ENCODE peak calls at places on chromosomes 12 and 14, in five cellular contexts. N, G, Q, P and D are unnamed samples.

GRCh38 chr14:29649170-29649569 is 278.5 kb downstream of the PRKD1 start:
- DNase-seq in Q (no peak), G (no peak), P (no peak), N (no peak), D (no peak)

GRCh38 chr12:9866786-9867379 is 2.3 kb downstream of the CLEC2B start:
- DNase-seq in P (no peak), G (no peak), N (no peak), Q (no peak), D (no peak)

GRCh38 chr12:51678086-51678724 is 87.2 kb downstream of the SCN8A start:
- DNase-seq in Q (peak), P (no peak), N (no peak), G (no peak), D (no peak)

GRCh38 chr14:24816929-24817637 is 183.1 kb upstream of the GZMB start:
- DNase-seq in G (no peak), N (no peak), Q (no peak), P (no peak), D (no peak)

GRCh38 chr12:32502693-32503510 is 103.5 kb downstream of the FGD4 start:
- DNase-seq in P (no peak), Q (no peak), G (no peak), N (peak), D (peak)

GRCh38 chr14:92964124-92965109 is 41.5 kb downstream of the CHGA start:
- DNase-seq in N (no peak), G (peak), Q (no peak), P (peak), D (no peak)

GRCh38 chr14:71290960-71291466 is 383.8 kb downstream of the PCNX1 start:
- DNase-seq in N (no peak), P (no peak), Q (peak), G (no peak), D (no peak)

GRCh38 chr12:62006076-62006732 is 254.0 kb upstream of the USP15 start:
- DNase-seq in G (no peak), Q (peak), N (peak), P (no peak), D (no peak)

GRCh38 chr14:60315591-60315990 is 66.6 kb downstream of the PPM1A start:
- DNase-seq in G (no peak), P (no peak), N (no peak), Q (no peak), D (no peak)

GRCh38 chr14:49593016-49593415 is 5.7 kb upstream of the LRR1 start:
- DNase-seq in P (no peak), Q (no peak), G (no peak), N (no peak), D (no peak)

GRCh38 chr12:122523280-122523679 is 3.5 kb downstream of the RSRC2 start:
- DNase-seq in Q (no peak), N (no peak), G (no peak), P (no peak), D (no peak)

GRCh38 chr14:24343795-24344660 is 4.2 kb upstream of the RIPK3 start:
- DNase-seq in P (no peak), Q (no peak), G (no peak), N (no peak), D (no peak)

GRCh38 chr12:94297876-94298520 is 149.6 kb downstream of the PLXNC1 start:
- DNase-seq in G (no peak), P (no peak), Q (no peak), N (no peak), D (no peak)

GRCh38 chr14:67999290-67999689 is 179.7 kb downstream of the RAD51B start:
- DNase-seq in G (no peak), Q (no peak), N (no peak), P (no peak), D (no peak)

GRCh38 chr12:21823581-21823980 is 49.1 kb upstream of the KCNJ8 start:
- DNase-seq in N (peak), Q (no peak), P (peak), G (peak), D (no peak)

GRCh38 chr14:75268638-75269550 is 9.7 kb upstream of the FOS start:
- DNase-seq in P (no peak), Q (no peak), N (no peak), G (no peak), D (no peak)

GRCh38 chr12:64798165-64798564 is 26.3 kb upstream of the TBC1D30 start:
- DNase-seq in G (no peak), P (no peak), N (no peak), Q (no peak), D (no peak)

GRCh38 chr12:50922820-50923219 is 29.5 kb upstream of the HIGD1C start:
- DNase-seq in Q (no peak), N (no peak), G (no peak), P (no peak), D (no peak)

GRCh38 chr12:102728506-102729242 is 188.4 kb downstream of the PAH start:
- DNase-seq in G (no peak), Q (peak), N (no peak), P (no peak), D (no peak)

GRCh38 chr14:75513911-75514672 is 8.2 kb upstream of the BATF start:
- DNase-seq in N (no peak), G (no peak), Q (no peak), P (no peak), D (no peak)

GRCh38 chr12:106976013-106976658 is 10.8 kb downstream of the MTERF2 start:
- DNase-seq in G (no peak), P (no peak), Q (no peak), N (no peak), D (no peak)

GRCh38 chr12:94261119-94261518 is 112.7 kb downstream of the PLXNC1 start:
- DNase-seq in G (no peak), N (no peak), P (no peak), Q (no peak), D (no peak)

GRCh38 chr14:24279301-24280186 is 8.1 kb upstream of the RABGGTA start:
- DNase-seq in Q (no peak), G (no peak), N (no peak), P (no peak), D (peak)

GRCh38 chr12:68863109-68863770 is 55.3 kb downstream of the MDM2 start:
- DNase-seq in P (no peak), Q (no peak), G (no peak), N (no peak), D (no peak)

GRCh38 chr12:102673606-102674005 is 193.2 kb upstream of the IGF1 start:
- DNase-seq in P (no peak), Q (no peak), N (no peak), G (no peak), D (no peak)

GRCh38 chr12:104216461-104217058 is 981 bp downstream of the TXNRD1 start:
- DNase-seq in Q (no peak), N (no peak), P (no peak), G (no peak), D (no peak)

GRCh38 chr14:31270196-31270772 is 62.7 kb upstream of the HECTD1 start:
- DNase-seq in P (no peak), G (no peak), N (no peak), Q (peak), D (no peak)

GRCh38 chr12:6384499-6385436 is 806 bp downstream of the LTBR start:
- DNase-seq in Q (no peak), G (no peak), N (no peak), P (no peak), D (no peak)

GRCh38 chr14:55704654-55705053 is 124.6 kb downstream of the KTN1 start:
- DNase-seq in N (no peak), Q (no peak), G (no peak), P (no peak), D (no peak)

GRCh38 chr14:76926521-76927251 is 100.5 kb downstream of the LRRC74A start:
- DNase-seq in G (peak), N (peak), Q (peak), P (peak), D (peak)

GRCh38 chr12:49838973-49839633 is 3.8 kb downstream of the BCDIN3D start:
- DNase-seq in Q (peak), P (no peak), N (no peak), G (no peak), D (no peak)

GRCh38 chr12:19760611-19761010 is 321.3 kb downstream of the AEBP2 start:
- DNase-seq in Q (no peak), G (no peak), N (no peak), P (no peak), D (no peak)

GRCh38 chr14:72744416-72745120 is 149.3 kb downstream of the DPF3 start:
- DNase-seq in P (no peak), Q (no peak), G (no peak), N (no peak), D (no peak)

GRCh38 chr14:94227029-94227428 is 52.9 kb downstream of the PPP4R4 start:
- DNase-seq in P (no peak), N (no peak), Q (no peak), G (no peak), D (no peak)

GRCh38 chr12:109988274-109988673 is 7.9 kb downstream of the GIT2 start:
- DNase-seq in G (no peak), Q (no peak), P (no peak), N (no peak), D (no peak)

GRCh38 chr12:2092890-2093289 is 40.1 kb downstream of the CACNA1C start:
- DNase-seq in N (no peak), P (no peak), Q (no peak), G (no peak), D (no peak)

GRCh38 chr12:132339856-132340255 is 10.5 kb upstream of the GALNT9 start:
- DNase-seq in N (no peak), G (no peak), P (no peak), Q (no peak), D (no peak)

DNA sequence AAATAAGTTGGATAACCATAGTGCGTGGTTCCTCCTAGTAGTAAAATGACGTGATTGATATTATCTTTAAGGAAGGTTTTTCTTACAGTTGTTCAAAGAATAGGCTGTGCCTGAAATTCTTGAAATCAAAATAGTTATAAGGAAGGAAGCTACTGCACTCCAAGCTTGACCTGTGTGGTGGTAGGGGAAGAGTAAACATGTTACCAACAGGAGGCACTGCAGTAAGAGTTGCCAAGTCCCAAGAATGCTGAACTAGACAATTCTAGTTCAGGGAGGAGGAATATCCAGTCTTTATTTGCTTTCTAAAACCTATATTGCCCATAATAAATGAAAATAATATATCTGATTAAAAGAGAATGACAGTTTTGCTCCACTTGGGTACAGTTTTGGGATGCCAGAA is 764.5 kb downstream of the TMTC2 start:
- DNase-seq in G (no peak), N (no peak), P (no peak), Q (no peak), D (no peak)
- TF ChIP-seq CTCF in G (no peak), N (no peak), P (no peak), Q (no peak), D (no peak)

DNA sequence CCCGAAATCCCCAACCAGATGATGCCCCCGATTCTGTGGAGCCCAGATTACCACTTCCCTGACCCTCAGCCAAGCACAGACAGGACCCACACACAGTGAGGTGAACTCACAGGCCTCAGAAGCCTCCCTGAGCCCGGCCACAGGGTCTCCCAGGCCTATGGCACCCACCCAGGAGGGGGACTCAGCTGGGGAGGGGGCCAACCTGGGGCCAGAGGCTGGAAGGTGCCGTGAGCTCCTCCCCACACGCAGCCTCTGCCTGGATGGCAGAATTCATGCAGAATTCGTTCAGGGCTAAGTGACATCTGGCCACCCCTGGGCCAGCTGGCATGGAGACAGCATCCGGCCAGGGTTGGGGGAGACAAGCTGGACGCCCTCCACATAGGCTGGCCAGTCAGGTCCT is 11.8 kb downstream of the TMEM179 start:
- DNase-seq in G (no peak), Q (no peak), P (peak), N (no peak), D (no peak)
- H3K27ac ChIP-seq in G (no peak), Q (no peak), P (no peak), N (no peak), D (no peak)

DNA sequence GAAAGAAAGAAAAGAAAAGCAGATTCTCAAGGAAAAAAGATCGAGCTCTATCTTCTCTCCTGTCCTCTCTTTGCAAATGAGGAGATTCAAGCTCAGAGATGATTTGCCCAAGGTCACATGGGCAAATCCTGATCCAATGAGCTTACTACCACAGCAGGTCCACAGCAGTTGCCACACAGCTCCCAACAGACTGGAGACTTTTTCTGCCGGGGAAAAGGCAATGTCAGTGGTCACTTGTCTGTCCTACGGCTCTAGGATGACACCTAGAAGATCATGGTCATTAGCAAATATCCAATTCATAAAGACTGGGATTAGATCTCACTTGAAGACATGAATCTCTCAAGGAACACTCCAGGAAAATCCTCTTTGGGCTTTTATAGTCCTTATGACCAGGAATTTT is 58.8 kb downstream of the TTC7B start:
- DNase-seq in P (peak), N (no peak), Q (no peak), G (no peak), D (peak)
- H3K4me3 ChIP-seq in P (peak), N (no peak), Q (no peak), G (no peak), D (peak)

GRCh38 chr12:71754461-71755145 is at the start of gene RAB21:
- DNase-seq in Q (peak), G (peak), N (peak), P (peak), D (peak)
- TF ChIP-seq CTCF in Q (no peak), G (peak), N (peak), P (peak), D (peak)

GRCh38 chr12:175250-175649 is 38.7 kb downstream of the SLC6A12 start:
- DNase-seq in N (no peak), Q (no peak), G (no peak), P (no peak), D (no peak)

GRCh38 chr12:175759-176158 is 38.2 kb downstream of the SLC6A12 start:
- DNase-seq in N (no peak), P (no peak), Q (no peak), G (no peak), D (no peak)

GRCh38 chr12:177336-177979 is 36.5 kb downstream of the SLC6A12 start:
- DNase-seq in G (no peak), P (no peak), N (no peak), Q (no peak), D (no peak)

GRCh38 chr12:177980-178714 is 35.8 kb downstream of the SLC6A12 start:
- DNase-seq in G (no peak), Q (no peak), N (no peak), P (no peak), D (no peak)

DNA sequence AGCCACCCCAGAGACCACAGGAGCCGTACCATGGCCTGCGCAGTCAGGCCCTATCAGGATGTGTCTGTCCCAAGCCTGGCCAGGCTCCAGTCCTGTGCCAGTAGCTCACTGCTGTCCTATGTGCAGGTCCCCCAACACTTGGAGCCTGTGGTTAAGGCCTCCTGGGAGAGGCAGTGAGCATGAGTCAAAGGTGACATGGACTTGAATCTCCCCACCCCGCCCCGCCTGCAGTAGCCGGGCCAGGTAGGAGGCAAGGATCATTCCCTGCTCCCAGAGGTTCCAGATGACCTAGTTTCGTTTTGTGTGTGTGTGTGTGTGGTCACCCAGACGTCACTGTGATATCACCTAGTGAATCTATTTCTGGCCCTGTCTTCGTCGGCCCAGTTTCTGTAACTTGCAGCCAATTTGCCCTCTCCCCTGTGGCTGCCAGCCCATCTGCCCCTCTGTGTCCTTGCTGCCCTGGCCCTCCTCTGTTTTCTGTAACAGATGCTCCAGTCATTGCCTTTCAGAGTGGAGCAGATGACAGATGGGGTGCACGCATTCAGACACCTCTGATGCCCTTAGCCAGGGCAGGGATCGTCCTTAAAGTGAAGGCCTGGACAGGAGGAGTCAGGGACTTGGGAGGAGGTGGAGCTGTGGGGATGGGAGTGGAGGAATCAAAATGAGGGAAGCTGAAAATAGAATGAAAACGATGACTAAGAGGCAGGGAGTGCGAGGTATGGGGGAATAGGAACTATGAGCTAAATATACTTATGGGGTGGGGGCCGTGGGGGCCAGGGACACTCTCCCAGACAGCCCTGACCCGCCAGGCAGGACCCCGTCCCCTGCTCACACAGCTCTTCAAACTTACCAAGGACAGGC is 37.4 kb downstream of the SLC6A12 start:
- DNase-seq in G (no peak), N (no peak), Q (no peak), P (no peak), D (no peak)
- H3K27ac ChIP-seq in G (peak), N (no peak), Q (no peak), P (peak), D (peak)

GRCh38 chr14:81534510-81535074 is 939 bp upstream of the SEL1L start:
- DNase-seq in P (no peak), Q (no peak), G (no peak), N (no peak), D (no peak)
- H3K4me3 ChIP-seq in P (peak), Q (no peak), G (peak), N (peak), D (peak)

DNA sequence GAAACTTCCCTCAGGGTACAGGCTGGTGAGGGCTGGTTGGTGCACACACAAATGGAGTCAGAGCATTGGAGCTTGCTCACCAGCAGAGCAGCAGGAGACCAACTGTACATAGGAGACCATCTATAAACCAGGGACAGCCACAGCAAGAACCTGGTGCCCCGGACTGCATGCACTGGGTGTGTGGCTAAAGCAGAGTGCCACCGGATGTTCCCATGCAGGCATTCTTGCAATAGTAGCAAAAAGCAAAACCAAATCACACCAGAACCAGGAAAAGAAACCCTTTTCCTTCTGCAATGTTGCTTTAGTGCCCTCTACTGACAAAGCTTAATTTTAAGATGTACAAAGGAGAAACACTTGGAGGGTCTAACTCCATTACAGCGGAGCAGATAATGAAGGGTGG is 136.3 kb downstream of the MDGA2 start:
- DNase-seq in Q (no peak), G (no peak), N (no peak), P (no peak), D (no peak)
- TF ChIP-seq CTCF in Q (peak), G (peak), N (peak), P (no peak), D (peak)